ENCODE peak calls at places on chromosomes 16 and 17, in seven cellular contexts. H, Q, J, M, F, G and V are unnamed samples.

GRCh38 chr17:46984892-46985291 is 5.8 kb upstream of the RPRML start:
- DNase-seq in F (no peak), J (no peak), Q (no peak), G (no peak), M (no peak), H (no peak), V (no peak)

GRCh38 chr16:84759906-84760305 is 59.9 kb upstream of the CRISPLD2 start:
- DNase-seq in H (no peak), Q (no peak), M (no peak), G (no peak), J (no peak), F (no peak), V (no peak)

GRCh38 chr16:13335894-13336293 is 434.5 kb downstream of the SHISA9 start:
- DNase-seq in J (no peak), H (no peak), G (no peak), Q (no peak), F (no peak), M (no peak), V (no peak)

GRCh38 chr16:14489460-14489859 is 140.6 kb downstream of the PARN start:
- DNase-seq in M (peak), Q (no peak), G (no peak), F (no peak), H (no peak), J (no peak), V (no peak)

GRCh38 chr16:85027349-85027967 is at the start of gene KIAA0513:
- DNase-seq in J (peak), Q (no peak), F (no peak), H (peak), G (peak), M (peak), V (peak)

GRCh38 chr16:20084624-20085226 is 11.0 kb upstream of the GPR139 start:
- DNase-seq in M (no peak), G (no peak), H (no peak), F (no peak), Q (no peak), J (no peak), V (no peak)

GRCh38 chr16:48864055-48864454 is 254.1 kb upstream of the N4BP1 start:
- DNase-seq in Q (no peak), F (no peak), G (no peak), H (no peak), M (no peak), J (no peak), V (no peak)

GRCh38 chr16:20385844-20386832 is 18.4 kb downstream of the PDILT start:
- DNase-seq in Q (no peak), J (peak), M (peak), H (peak), G (peak), F (peak), V (peak)

GRCh38 chr16:35750701-35751104 is 2291.3 kb downstream of the TP53TG3F start:
- DNase-seq in Q (no peak), J (no peak), G (no peak), F (no peak), M (no peak), H (no peak), V (no peak)

GRCh38 chr16:84024854-84025253 is 17.7 kb downstream of the SLC38A8 start:
- DNase-seq in M (no peak), H (no peak), F (no peak), G (no peak), Q (peak), J (peak), V (peak)

GRCh38 chr17:1733759-1734158 is 8.9 kb upstream of the SERPINF2 start:
- DNase-seq in H (no peak), J (no peak), F (no peak), Q (no peak), M (no peak), G (no peak), V (no peak)

GRCh38 chr17:3879181-3879580 is 13.7 kb downstream of the CAMKK1 start:
- DNase-seq in G (no peak), Q (no peak), H (no peak), F (no peak), M (no peak), J (peak), V (peak)

GRCh38 chr16:29857133-29857760 is 5.8 kb downstream of the CDIPT start:
- DNase-seq in J (peak), Q (no peak), H (no peak), F (peak), M (no peak), G (no peak), V (peak)

GRCh38 chr17:44348234-44348987 is 3.3 kb downstream of the GRN start:
- DNase-seq in F (no peak), G (no peak), H (no peak), M (peak), Q (no peak), J (peak), V (no peak)

GRCh38 chr16:19338335-19338734 is 52.8 kb downstream of the CLEC19A start:
- DNase-seq in M (no peak), H (no peak), F (no peak), G (no peak), J (no peak), Q (no peak), V (no peak)

GRCh38 chr17:57271821-57272220 is 15.5 kb downstream of the MSI2 start:
- DNase-seq in H (no peak), Q (no peak), M (no peak), J (no peak), F (no peak), G (no peak), V (no peak)